ENCODE peak calls at places on chromosome 21, in four cellular contexts. V is HCT116, U is HepG2, P is K562. J is an unnamed sample.

GRCh38 chr21:37671381-37671780 is 244.9 kb downstream of the KCNJ6 start:
- DNase-seq in V (no peak), U (no peak), P (no peak), J (no peak)

GRCh38 chr21:30831194-30831765 is 1.7 kb upstream of the KRTAP7-1 start:
- DNase-seq in V (peak), U (peak), P (peak), J (no peak)

GRCh38 chr21:31873696-31874599 is 1.1 kb downstream of the HUNK start:
- DNase-seq in V (no peak), U (no peak), P (peak), J (no peak)

GRCh38 chr21:37737497-37737896 is 178.8 kb downstream of the KCNJ6 start:
- DNase-seq in V (no peak), U (no peak), P (no peak), J (no peak)

GRCh38 chr21:36079010-36079649 is 9.3 kb downstream of the CBR1 start:
- DNase-seq in V (no peak), U (no peak), P (peak), J (no peak)

GRCh38 chr21:41616063-41616591 is 108.2 kb upstream of the TMPRSS2 start:
- DNase-seq in V (no peak), U (no peak), P (no peak), J (no peak)

GRCh38 chr21:25563399-25564116 is 43.7 kb downstream of the MRPL39 start:
- DNase-seq in V (no peak), U (no peak), P (no peak), J (no peak)

GRCh38 chr21:37783016-37783415 is 133.2 kb downstream of the KCNJ6 start:
- DNase-seq in V (no peak), U (no peak), P (no peak), J (no peak)

GRCh38 chr21:37561941-37562919 is 195.7 kb downstream of the DYRK1A start:
- DNase-seq in V (no peak), U (no peak), P (no peak), J (no peak)

GRCh38 chr21:31660134-31660565 is 657 bp downstream of the SOD1 start:
- DNase-seq in V (no peak), U (no peak), P (no peak), J (no peak)

GRCh38 chr21:15444118-15444960 is 285.4 kb upstream of the USP25 start:
- DNase-seq in V (no peak), U (peak), P (no peak), J (no peak)

GRCh38 chr21:34589511-34590282 is 25.2 kb downstream of the RCAN1 start:
- DNase-seq in V (no peak), U (no peak), P (no peak), J (no peak)

GRCh38 chr21:38126677-38127271 is 130.0 kb upstream of the KCNJ15 start:
- DNase-seq in V (peak), U (peak), P (peak), J (peak)

GRCh38 chr21:43865471-43866181 is 603 bp downstream of the AGPAT3 start:
- DNase-seq in V (no peak), U (no peak), P (peak), J (no peak)

GRCh38 chr21:35303085-35303484 is 254.0 kb upstream of the RUNX1 start:
- DNase-seq in V (peak), U (no peak), P (no peak), J (peak)

GRCh38 chr21:36747815-36748381 is 49.0 kb downstream of the SIM2 start:
- DNase-seq in V (no peak), U (peak), P (peak), J (no peak)

GRCh38 chr21:35222021-35222420 is 172.9 kb upstream of the RUNX1 start:
- DNase-seq in V (no peak), U (no peak), P (no peak), J (no peak)

GRCh38 chr21:38878394-38879179 is 72.9 kb downstream of the ETS2 start:
- DNase-seq in V (no peak), U (no peak), P (no peak), J (no peak)

GRCh38 chr21:39016740-39017315 is 166.4 kb downstream of the PSMG1 start:
- DNase-seq in V (no peak), U (no peak), P (no peak), J (no peak)

GRCh38 chr21:35226302-35226701 is 177.2 kb upstream of the RUNX1 start:
- DNase-seq in V (no peak), U (peak), P (no peak), J (no peak)

GRCh38 chr21:31173881-31174555 is 135.7 kb upstream of the KRTAP19-8 start:
- DNase-seq in V (no peak), U (no peak), P (no peak), J (no peak)

GRCh38 chr21:38956791-38957571 is 151.3 kb downstream of the ETS2 start:
- DNase-seq in V (no peak), U (no peak), P (no peak), J (no peak)

GRCh38 chr21:17044696-17045095 is 468.1 kb upstream of the CXADR start:
- DNase-seq in V (no peak), U (no peak), P (no peak), J (no peak)

GRCh38 chr21:34732388-34732821 is 63.6 kb downstream of the CLIC6 start:
- DNase-seq in V (no peak), U (no peak), P (no peak), J (no peak)

GRCh38 chr21:35540950-35541632 is 492.0 kb upstream of the RUNX1 start:
- DNase-seq in V (no peak), U (no peak), P (no peak), J (no peak)

GRCh38 chr21:37606549-37606948 is 240.0 kb downstream of the DYRK1A start:
- DNase-seq in V (no peak), U (no peak), P (no peak), J (no peak)

GRCh38 chr21:37204580-37204979 is 62.6 kb downstream of the VPS26C start:
- DNase-seq in V (no peak), U (no peak), P (no peak), J (no peak)

GRCh38 chr21:35070436-35070835 is 21.3 kb upstream of the RUNX1 start:
- DNase-seq in V (no peak), U (no peak), P (no peak), J (no peak)

GRCh38 chr21:15455819-15456462 is 273.8 kb upstream of the USP25 start:
- DNase-seq in V (no peak), U (peak), P (no peak), J (no peak)

GRCh38 chr21:37677006-37677405 is 239.3 kb downstream of the KCNJ6 start:
- DNase-seq in V (no peak), U (no peak), P (no peak), J (no peak)

GRCh38 chr21:37871121-37871862 is 45.0 kb downstream of the KCNJ6 start:
- DNase-seq in V (no peak), U (no peak), P (no peak), J (no peak)

GRCh38 chr21:19781881-19782652 is 1216.1 kb upstream of the NCAM2 start:
- DNase-seq in V (no peak), U (no peak), P (no peak), J (no peak)

GRCh38 chr21:34840693-34841092 is 171.9 kb downstream of the CLIC6 start:
- DNase-seq in V (no peak), U (peak), P (no peak), J (no peak)

GRCh38 chr21:41369105-41369914 is 7.5 kb downstream of the MX2 start:
- DNase-seq in V (no peak), U (peak), P (no peak), J (no peak)

GRCh38 chr21:35239811-35240219 is 190.7 kb upstream of the RUNX1 start:
- DNase-seq in V (no peak), U (no peak), P (no peak), J (no peak)

GRCh38 chr21:37292946-37293345 is 25.8 kb upstream of the VPS26C start:
- DNase-seq in V (no peak), U (no peak), P (no peak), J (no peak)

GRCh38 chr21:38768385-38769071 is 37.2 kb upstream of the ETS2 start:
- DNase-seq in V (no peak), U (no peak), P (peak), J (peak)

GRCh38 chr21:35044770-35045538 is 4.1 kb downstream of the RUNX1 start:
- DNase-seq in V (no peak), U (no peak), P (no peak), J (no peak)

GRCh38 chr21:16910435-16911165 is 602.2 kb upstream of the CXADR start:
- DNase-seq in V (no peak), U (no peak), P (no peak), J (no peak)

GRCh38 chr21:33122507-33122906 is 52.6 kb downstream of the OLIG1 start:
- DNase-seq in V (no peak), U (no peak), P (no peak), J (no peak)
- H3K4me3 ChIP-seq in V (no peak), U (no peak), P (no peak), J (no peak)

DNA sequence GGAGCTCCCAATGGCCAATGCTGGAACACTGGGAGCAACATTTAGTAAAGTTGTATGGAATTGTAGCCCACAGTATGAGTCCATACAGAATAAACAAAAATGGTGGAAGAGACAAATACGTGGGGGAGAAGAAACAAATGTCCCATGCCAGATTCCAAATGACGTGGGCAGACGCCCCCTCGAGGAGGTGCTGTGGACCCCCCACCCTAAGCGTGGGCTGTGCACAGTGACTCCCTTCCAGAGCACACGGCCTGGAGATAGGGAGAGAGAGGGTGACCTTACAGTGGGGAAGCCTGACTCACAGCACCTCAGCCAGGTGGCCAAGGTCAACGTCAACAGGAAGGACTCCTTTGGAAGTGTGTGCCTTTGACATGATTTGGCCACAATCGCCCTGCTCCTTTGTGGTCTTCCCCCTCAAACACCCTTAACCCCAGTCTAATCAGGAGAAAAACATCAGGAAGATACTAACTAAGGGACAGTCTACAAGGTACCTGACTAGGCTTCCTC is 13.7 kb upstream of the PDE9A start:
- DNase-seq in V (no peak), U (no peak), P (no peak), J (no peak)
- TF ChIP-seq TCF7L2 in V (no peak), U (no peak), P (no peak), J (no peak)

GRCh38 chr21:29130234-29130993 is at the start of gene MAP3K7CL:
- DNase-seq in V (no peak), U (no peak), P (no peak), J (no peak)
- H3K4me3 ChIP-seq in V (no peak), U (no peak), P (no peak), J (no peak)

GRCh38 chr21:45592626-45593134 is 50.4 kb upstream of the SLC19A1 start:
- DNase-seq in V (no peak), U (no peak), P (no peak), J (no peak)

GRCh38 chr21:45591619-45592207 is 49.5 kb upstream of the SLC19A1 start:
- DNase-seq in V (no peak), U (no peak), P (no peak), J (no peak)

GRCh38 chr21:45592208-45592619 is 50.0 kb upstream of the SLC19A1 start:
- DNase-seq in V (no peak), U (no peak), P (peak), J (no peak)

GRCh38 chr21:45594721-45595489 is 48.6 kb upstream of the PCBP3 start:
- DNase-seq in V (no peak), U (no peak), P (peak), J (no peak)

GRCh38 chr21:45593162-45594022 is 50.1 kb upstream of the PCBP3 start:
- DNase-seq in V (no peak), U (peak), P (peak), J (no peak)
- TF ChIP-seq TCF7L2 in V (no peak), U (no peak), P (no peak), J (no peak)

GRCh38 chr21:45642122-45642813 is 1.3 kb upstream of the PCBP3 start:
- DNase-seq in V (no peak), U (no peak), P (no peak), J (no peak)
- H3K4me3 ChIP-seq in V (no peak), U (no peak), P (no peak), J (no peak)

GRCh38 chr21:26719750-26720149 is 125.5 kb downstream of the ADAMTS1 start:
- DNase-seq in V (no peak), U (no peak), P (no peak), J (no peak)

GRCh38 chr21:26715116-26715515 is 130.1 kb downstream of the ADAMTS1 start:
- DNase-seq in V (no peak), U (no peak), P (no peak), J (no peak)

GRCh38 chr21:26717146-26717739 is 128.0 kb downstream of the ADAMTS1 start:
- DNase-seq in V (no peak), U (no peak), P (peak), J (no peak)

GRCh38 chr21:26710155-26710554 is 135.1 kb downstream of the ADAMTS1 start:
- DNase-seq in V (no peak), U (no peak), P (no peak), J (no peak)

GRCh38 chr21:26715878-26716506 is 129.2 kb downstream of the ADAMTS1 start:
- DNase-seq in V (no peak), U (peak), P (peak), J (no peak)
- TF ChIP-seq TCF7L2 in V (no peak), U (no peak), P (no peak), J (no peak)

GRCh38 chr21:45957986-45958610 is 23.5 kb upstream of the COL6A1 start:
- DNase-seq in V (no peak), U (no peak), P (no peak), J (no peak)
- H3K4me3 ChIP-seq in V (no peak), U (no peak), P (no peak), J (no peak)

GRCh38 chr21:14383596-14384210 is 757 bp upstream of the HSPA13 start:
- DNase-seq in V (no peak), U (no peak), P (no peak), J (no peak)
- TF ChIP-seq TCF7L2 in V (no peak), U (no peak), P (no peak), J (no peak)

J was measured in Panc1.